ENCODE peak calls at places on chromosomes 1 and 21, in four cellular contexts. B is HepG2, I is HCT116, Y is K562. L is an unnamed sample.

GRCh38 chr21:28436286-28436932 is 556.3 kb downstream of the LTN1 start:
- DNase-seq in B (no peak), I (no peak), Y (no peak), L (no peak)

GRCh38 chr1:119542492-119542946 is 35.5 kb downstream of the HSD3B1 start:
- DNase-seq in B (no peak), I (no peak), Y (no peak), L (no peak)

GRCh38 chr1:200415693-200416593 is 6.1 kb upstream of the ZNF281 start:
- DNase-seq in B (peak), I (peak), Y (no peak), L (peak)

GRCh38 chr1:94801919-94802546 is 18.1 kb upstream of the SLC44A3 start:
- DNase-seq in B (peak), I (peak), Y (peak), L (peak)

GRCh38 chr1:77888429-77889239 is at the start of gene NEXN:
- DNase-seq in B (peak), I (no peak), Y (peak), L (no peak)

GRCh38 chr1:243725075-243725474 is 125.0 kb downstream of the AKT3 start:
- DNase-seq in B (no peak), I (no peak), Y (no peak), L (no peak)

GRCh38 chr1:14365226-14365994 is 233.1 kb upstream of the KAZN start:
- DNase-seq in B (no peak), I (no peak), Y (no peak), L (no peak)

GRCh38 chr1:177209357-177209756 is 38.6 kb downstream of the BRINP2 start:
- DNase-seq in B (no peak), I (no peak), Y (no peak), L (peak)

GRCh38 chr1:8026153-8026975 is at the start of gene ERRFI1:
- DNase-seq in B (peak), I (peak), Y (peak), L (no peak)

GRCh38 chr1:113872219-113872934 is 865 bp upstream of the PTPN22 start:
- DNase-seq in B (no peak), I (no peak), Y (peak), L (no peak)

GRCh38 chr1:27332536-27333281 is 9.1 kb upstream of the SYTL1 start:
- DNase-seq in B (no peak), I (no peak), Y (peak), L (no peak)

GRCh38 chr1:222817529-222817928 is 2.7 kb downstream of the DISP1 start:
- DNase-seq in B (no peak), I (peak), Y (no peak), L (peak)

GRCh38 chr1:114468710-114469468 is 42.1 kb downstream of the TRIM33 start:
- DNase-seq in B (no peak), I (no peak), Y (no peak), L (no peak)

GRCh38 chr1:180027949-180028445 is 73.4 kb downstream of the CEP350 start:
- DNase-seq in B (no peak), I (no peak), Y (no peak), L (no peak)

GRCh38 chr21:44497641-44498243 is 42.3 kb downstream of the KRTAP10-1 start:
- DNase-seq in B (no peak), I (no peak), Y (no peak), L (no peak)

GRCh38 chr21:41137889-41138288 is 30.1 kb upstream of the BACE2 start:
- DNase-seq in B (no peak), I (no peak), Y (no peak), L (no peak)

GRCh38 chr1:6467744-6468688 is 2.0 kb upstream of the TNFRSF25 start:
- DNase-seq in B (no peak), I (no peak), Y (no peak), L (no peak)

GRCh38 chr1:56577859-56578663 is 1.3 kb downstream of the PLPP3 start:
- DNase-seq in B (peak), I (no peak), Y (no peak), L (no peak)

GRCh38 chr1:36710901-36711300 is 228.2 kb upstream of the CSF3R start:
- DNase-seq in B (no peak), I (no peak), Y (no peak), L (no peak)

GRCh38 chr1:213821175-213821942 is 166.4 kb upstream of the PROX1 start:
- DNase-seq in B (peak), I (no peak), Y (no peak), L (no peak)

GRCh38 chr1:234330843-234331215 is 42.4 kb upstream of the COA6 start:
- DNase-seq in B (no peak), I (no peak), Y (no peak), L (no peak)

GRCh38 chr1:206803221-206803730 is 31.0 kb upstream of the IL10 start:
- DNase-seq in B (no peak), I (no peak), Y (no peak), L (no peak)

GRCh38 chr1:95117207-95118018 is at the start of gene TLCD4:
- DNase-seq in B (peak), I (peak), Y (peak), L (no peak)

GRCh38 chr1:168136709-168137514 is at the start of gene GPR161:
- DNase-seq in B (no peak), I (no peak), Y (peak), L (no peak)

DNA sequence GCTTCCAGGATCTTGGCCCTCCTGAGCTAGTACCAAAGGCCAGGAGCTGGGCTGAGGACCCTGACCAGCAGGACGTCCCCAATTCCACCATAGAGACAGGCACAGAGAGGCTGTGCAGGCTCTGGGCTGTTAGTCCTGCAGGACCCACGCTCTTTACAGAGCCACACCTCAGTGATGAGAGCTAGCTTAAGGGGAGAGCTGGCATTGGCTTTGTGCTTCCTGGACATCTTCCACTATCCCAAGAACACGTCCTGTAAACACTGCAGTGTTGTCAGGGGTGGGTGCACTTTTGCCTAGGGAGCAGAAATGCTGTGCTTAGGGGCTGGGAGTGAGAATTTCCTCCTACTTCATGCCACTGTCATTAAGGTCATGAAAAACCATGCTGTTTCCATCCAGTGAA is 91.7 kb upstream of the EDN2 start:
- DNase-seq in B (no peak), I (no peak), Y (no peak), L (no peak)
- TF ChIP-seq TCF7L2 in B (no peak), I (no peak), Y (no peak), L (no peak)

GRCh38 chr1:181514298-181515290 is 31.3 kb downstream of the CACNA1E start:
- DNase-seq in B (no peak), I (no peak), Y (no peak), L (no peak)
- TF ChIP-seq TCF7L2 in B (no peak), I (no peak), Y (no peak), L (no peak)

DNA sequence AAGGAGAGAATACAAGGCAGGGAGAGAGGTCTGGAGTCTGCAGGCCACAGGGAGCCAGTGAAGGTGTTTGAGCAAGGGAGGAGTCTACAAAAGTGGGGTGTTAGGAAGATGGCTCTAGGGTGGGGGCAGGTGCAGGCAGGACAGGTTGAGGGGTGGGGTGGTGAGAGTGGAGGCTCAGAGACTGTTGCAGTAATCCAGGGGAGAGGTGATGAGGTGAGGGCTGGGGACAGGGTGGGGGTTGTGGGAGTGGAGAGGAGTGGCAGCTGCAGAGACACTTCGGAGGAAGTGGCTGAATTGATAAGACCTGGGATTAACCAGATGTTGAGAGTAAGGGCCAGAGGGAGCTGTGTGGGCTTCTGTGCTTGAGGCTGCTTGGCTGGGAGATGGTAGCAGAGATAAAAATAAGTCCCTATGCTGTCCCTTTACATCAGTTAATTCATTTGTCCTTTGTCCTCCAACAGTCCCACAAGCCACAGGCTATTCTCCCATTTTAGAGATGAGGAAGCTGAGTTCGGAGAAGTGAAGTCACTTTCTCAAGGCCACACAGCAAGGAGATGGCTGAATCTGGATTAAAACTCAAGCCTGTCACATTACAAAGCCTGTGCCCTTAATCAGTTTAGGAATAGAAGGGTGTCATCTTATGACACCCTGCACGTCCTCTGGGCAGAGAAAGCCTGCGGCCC is 54.8 kb upstream of the SYNC start:
- DNase-seq in B (no peak), I (no peak), Y (peak), L (no peak)
- TF ChIP-seq TCF7L2 in B (no peak), I (no peak), Y (no peak), L (no peak)

DNA sequence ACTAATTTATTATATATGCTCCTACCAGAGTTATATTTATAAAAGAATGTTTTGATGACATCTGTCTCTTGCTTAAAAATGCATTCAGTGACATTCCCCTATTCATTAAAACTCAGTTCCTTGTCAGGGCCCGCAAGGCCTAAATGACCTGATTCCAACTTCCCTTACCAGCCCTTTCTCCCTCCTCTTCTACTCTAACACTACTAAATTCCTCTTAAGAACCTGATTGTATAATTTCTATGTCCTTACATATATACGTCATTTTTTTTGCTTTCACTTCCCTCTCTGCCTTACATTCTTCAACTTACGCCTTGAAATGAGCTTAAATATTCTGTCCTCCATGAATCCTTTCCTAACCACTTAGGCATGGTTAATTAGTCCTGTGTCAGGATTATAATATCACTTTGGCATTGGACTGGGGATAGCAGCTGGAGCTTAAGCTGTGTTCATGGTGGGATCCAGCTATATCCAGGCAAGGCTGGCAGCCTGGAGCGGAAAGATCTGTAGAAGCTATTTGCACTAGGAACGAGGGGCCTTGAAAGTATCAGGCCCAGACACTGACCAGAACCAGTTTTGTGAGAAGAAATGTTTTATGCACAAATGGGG is 360.2 kb upstream of the PTBP2 start:
- DNase-seq in B (no peak), I (no peak), Y (no peak), L (no peak)
- TF ChIP-seq TCF7L2 in B (no peak), I (no peak), Y (no peak), L (no peak)

DNA sequence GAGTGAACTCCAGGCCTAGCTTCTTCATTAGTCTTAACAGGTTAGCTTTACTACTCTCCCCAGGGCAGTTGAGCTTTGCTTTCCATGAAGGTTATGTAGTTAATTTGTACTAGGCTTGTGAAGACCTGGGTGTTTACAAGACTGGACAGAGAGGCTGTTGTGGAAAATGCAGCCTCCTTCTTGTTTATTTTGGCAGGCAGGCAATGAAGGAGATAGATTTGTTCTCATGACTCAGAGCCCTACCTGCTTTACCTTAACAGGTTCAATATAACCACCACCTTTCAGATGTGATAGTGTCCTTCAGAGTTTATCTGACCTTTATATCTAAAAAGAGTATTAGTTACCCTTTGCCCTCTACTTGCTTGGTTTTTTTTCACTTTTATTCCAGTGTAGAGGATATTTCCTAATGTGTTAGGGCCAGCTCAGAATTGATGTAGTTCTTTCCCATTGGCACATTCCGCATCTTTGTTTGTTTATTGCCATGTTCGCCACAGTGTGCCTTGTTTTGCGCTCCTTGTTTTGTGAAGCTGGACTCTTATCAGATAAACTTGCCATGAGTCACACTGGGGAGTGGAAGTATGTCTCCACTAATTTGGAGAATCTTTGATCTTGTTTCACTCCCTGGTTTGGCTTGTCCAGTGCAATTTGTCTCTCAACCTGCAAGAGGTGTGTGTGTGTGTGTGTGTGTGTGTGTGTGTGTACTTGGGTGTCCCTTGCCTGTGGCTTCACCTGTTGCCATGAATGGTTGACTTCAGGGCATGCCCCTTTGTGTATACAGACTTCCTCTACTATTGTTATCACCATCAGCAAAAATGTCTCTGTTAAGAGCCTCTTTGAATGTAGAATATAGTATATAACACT is 87.4 kb upstream of the MACF1 start:
- DNase-seq in B (peak), I (peak), Y (peak), L (no peak)
- TF ChIP-seq TCF7L2 in B (no peak), I (peak), Y (no peak), L (peak)

GRCh38 chr1:221419513-221420088 is 322.3 kb downstream of the DUSP10 start:
- DNase-seq in B (no peak), I (no peak), Y (no peak), L (no peak)
- TF ChIP-seq TCF7L2 in B (no peak), I (no peak), Y (no peak), L (no peak)

L was measured in Panc1.